ENCODE peak calls at places on chromosomes 7 and 10, in ten cellular contexts. One of them, this sample, is unnamed. For H3K9me3, the result is how much of the 10 kb centered on the place peaks cover.

GRCh38 chr7:24401628-24402593 is 117.9 kb downstream of the NPY start:
- DNase-seq in A549: peak
- DNase-seq in heart left ventricle: no peak
- DNase-seq in suprapubic skin: no peak
- DNase-seq in upper lobe of left lung: no peak
- DNase-seq in tibial nerve: no peak
- DNase-seq in adrenal gland: no peak
- DNase-seq in stomach: no peak
- DNase-seq in IMR-90: peak
- DNase-seq in HCT116: peak
- DNase-seq in this sample: no peak

GRCh38 chr10:92629945-92630344 is 37.0 kb downstream of the KIF11 start:
- DNase-seq in A549: no peak
- DNase-seq in heart left ventricle: no peak
- DNase-seq in suprapubic skin: no peak
- DNase-seq in upper lobe of left lung: no peak
- DNase-seq in tibial nerve: no peak
- DNase-seq in adrenal gland: no peak
- DNase-seq in stomach: no peak
- DNase-seq in IMR-90: no peak
- DNase-seq in HCT116: no peak
- DNase-seq in this sample: no peak

GRCh38 chr7:149774237-149775175 is 1.1 kb upstream of the ZNF467 start:
- DNase-seq in A549: peak
- DNase-seq in heart left ventricle: peak
- DNase-seq in suprapubic skin: no peak
- DNase-seq in upper lobe of left lung: peak
- DNase-seq in tibial nerve: no peak
- DNase-seq in adrenal gland: no peak
- DNase-seq in stomach: no peak
- DNase-seq in IMR-90: no peak
- DNase-seq in HCT116: no peak
- DNase-seq in this sample: peak

GRCh38 chr10:70684841-70685457 is 12.6 kb downstream of the ADAMTS14 start:
- DNase-seq in A549: no peak
- DNase-seq in heart left ventricle: peak
- DNase-seq in suprapubic skin: no peak
- DNase-seq in upper lobe of left lung: no peak
- DNase-seq in tibial nerve: no peak
- DNase-seq in adrenal gland: no peak
- DNase-seq in stomach: no peak
- DNase-seq in IMR-90: no peak
- DNase-seq in HCT116: no peak
- DNase-seq in this sample: no peak

GRCh38 chr7:83849135-83849534 is 200.2 kb upstream of the SEMA3E start:
- DNase-seq in A549: no peak
- DNase-seq in heart left ventricle: no peak
- DNase-seq in suprapubic skin: no peak
- DNase-seq in upper lobe of left lung: no peak
- DNase-seq in tibial nerve: no peak
- DNase-seq in adrenal gland: no peak
- DNase-seq in stomach: no peak
- DNase-seq in IMR-90: no peak
- DNase-seq in HCT116: no peak
- DNase-seq in this sample: no peak

GRCh38 chr10:76727009-76727408 is 910.6 kb downstream of the KCNMA1 start:
- DNase-seq in A549: no peak
- DNase-seq in heart left ventricle: no peak
- DNase-seq in suprapubic skin: no peak
- DNase-seq in upper lobe of left lung: no peak
- DNase-seq in tibial nerve: no peak
- DNase-seq in adrenal gland: no peak
- DNase-seq in stomach: no peak
- DNase-seq in IMR-90: no peak
- DNase-seq in HCT116: no peak
- DNase-seq in this sample: no peak

GRCh38 chr7:129282865-129283264 is 58.0 kb downstream of the AHCYL2 start:
- DNase-seq in A549: no peak
- DNase-seq in heart left ventricle: no peak
- DNase-seq in suprapubic skin: no peak
- DNase-seq in upper lobe of left lung: no peak
- DNase-seq in tibial nerve: no peak
- DNase-seq in adrenal gland: no peak
- DNase-seq in stomach: no peak
- DNase-seq in IMR-90: no peak
- DNase-seq in HCT116: no peak
- DNase-seq in this sample: no peak

GRCh38 chr7:96004598-96004997 is 232.2 kb downstream of the DYNC1I1 start:
- DNase-seq in A549: no peak
- DNase-seq in heart left ventricle: no peak
- DNase-seq in suprapubic skin: no peak
- DNase-seq in upper lobe of left lung: no peak
- DNase-seq in tibial nerve: no peak
- DNase-seq in adrenal gland: no peak
- DNase-seq in stomach: no peak
- DNase-seq in IMR-90: no peak
- DNase-seq in HCT116: no peak
- DNase-seq in this sample: no peak

GRCh38 chr10:60955957-60956425 is 12.0 kb upstream of the RHOBTB1 start:
- DNase-seq in A549: peak
- DNase-seq in heart left ventricle: no peak
- DNase-seq in suprapubic skin: no peak
- DNase-seq in upper lobe of left lung: no peak
- DNase-seq in tibial nerve: no peak
- DNase-seq in adrenal gland: no peak
- DNase-seq in stomach: no peak
- DNase-seq in IMR-90: peak
- DNase-seq in HCT116: no peak
- DNase-seq in this sample: no peak

GRCh38 chr7:115274-115911 is 77.0 kb upstream of the FAM20C start:
- DNase-seq in A549: no peak
- DNase-seq in heart left ventricle: peak
- DNase-seq in suprapubic skin: no peak
- DNase-seq in upper lobe of left lung: peak
- DNase-seq in tibial nerve: no peak
- DNase-seq in adrenal gland: peak
- DNase-seq in stomach: no peak
- DNase-seq in IMR-90: peak
- DNase-seq in HCT116: no peak
- DNase-seq in this sample: no peak

GRCh38 chr7:124550036-124550435 is 215.6 kb downstream of the GPR37 start:
- DNase-seq in A549: no peak
- DNase-seq in heart left ventricle: no peak
- DNase-seq in suprapubic skin: no peak
- DNase-seq in upper lobe of left lung: no peak
- DNase-seq in tibial nerve: no peak
- DNase-seq in adrenal gland: no peak
- DNase-seq in stomach: no peak
- DNase-seq in IMR-90: peak
- DNase-seq in HCT116: no peak
- DNase-seq in this sample: no peak

GRCh38 chr7:144848078-144848477 is 12.2 kb upstream of the TPK1 start:
- DNase-seq in A549: no peak
- DNase-seq in heart left ventricle: no peak
- DNase-seq in suprapubic skin: no peak
- DNase-seq in upper lobe of left lung: no peak
- DNase-seq in tibial nerve: no peak
- DNase-seq in adrenal gland: no peak
- DNase-seq in stomach: no peak
- DNase-seq in IMR-90: no peak
- DNase-seq in HCT116: no peak
- DNase-seq in this sample: no peak

GRCh38 chr10:36341466-36341865 is 699.4 kb upstream of the FZD8 start:
- DNase-seq in A549: no peak
- DNase-seq in heart left ventricle: no peak
- DNase-seq in suprapubic skin: no peak
- DNase-seq in upper lobe of left lung: no peak
- DNase-seq in tibial nerve: no peak
- DNase-seq in adrenal gland: no peak
- DNase-seq in stomach: no peak
- DNase-seq in IMR-90: peak
- DNase-seq in HCT116: no peak
- DNase-seq in this sample: no peak

DNA sequence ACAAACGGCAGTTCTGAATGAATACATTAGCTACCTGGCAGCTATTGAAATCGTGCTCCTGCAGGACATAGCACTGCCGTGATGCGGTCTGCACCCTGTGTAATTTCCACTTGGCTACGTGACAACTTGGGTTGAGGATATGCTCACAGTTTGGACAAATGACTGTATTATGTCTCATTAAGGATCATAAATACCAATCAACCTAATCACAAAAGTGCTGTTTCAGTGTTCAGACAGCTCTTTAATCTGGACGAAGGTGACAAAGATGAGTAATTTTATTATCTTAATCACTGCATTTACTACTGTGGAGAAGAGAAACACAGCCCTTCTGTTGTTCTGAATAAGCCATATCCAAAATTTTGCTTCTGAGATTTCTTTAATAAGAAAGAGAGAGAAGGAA is 210.8 kb upstream of the PFKP start:
- DNase-seq in A549: no peak
- DNase-seq in heart left ventricle: no peak
- DNase-seq in suprapubic skin: no peak
- DNase-seq in upper lobe of left lung: no peak
- DNase-seq in tibial nerve: no peak
- DNase-seq in adrenal gland: no peak
- DNase-seq in stomach: no peak
- DNase-seq in IMR-90: no peak
- DNase-seq in HCT116: no peak
- DNase-seq in this sample: no peak
- H3K4me3 ChIP-seq in A549: no peak
- H3K4me3 ChIP-seq in heart left ventricle: no peak
- H3K4me3 ChIP-seq in suprapubic skin: no peak
- H3K4me3 ChIP-seq in upper lobe of left lung: no peak
- H3K4me3 ChIP-seq in tibial nerve: no peak
- H3K4me3 ChIP-seq in adrenal gland: no peak
- H3K4me3 ChIP-seq in stomach: no peak
- H3K4me3 ChIP-seq in IMR-90: no peak
- H3K4me3 ChIP-seq in HCT116: no peak
- H3K4me3 ChIP-seq in this sample: no peak

DNA sequence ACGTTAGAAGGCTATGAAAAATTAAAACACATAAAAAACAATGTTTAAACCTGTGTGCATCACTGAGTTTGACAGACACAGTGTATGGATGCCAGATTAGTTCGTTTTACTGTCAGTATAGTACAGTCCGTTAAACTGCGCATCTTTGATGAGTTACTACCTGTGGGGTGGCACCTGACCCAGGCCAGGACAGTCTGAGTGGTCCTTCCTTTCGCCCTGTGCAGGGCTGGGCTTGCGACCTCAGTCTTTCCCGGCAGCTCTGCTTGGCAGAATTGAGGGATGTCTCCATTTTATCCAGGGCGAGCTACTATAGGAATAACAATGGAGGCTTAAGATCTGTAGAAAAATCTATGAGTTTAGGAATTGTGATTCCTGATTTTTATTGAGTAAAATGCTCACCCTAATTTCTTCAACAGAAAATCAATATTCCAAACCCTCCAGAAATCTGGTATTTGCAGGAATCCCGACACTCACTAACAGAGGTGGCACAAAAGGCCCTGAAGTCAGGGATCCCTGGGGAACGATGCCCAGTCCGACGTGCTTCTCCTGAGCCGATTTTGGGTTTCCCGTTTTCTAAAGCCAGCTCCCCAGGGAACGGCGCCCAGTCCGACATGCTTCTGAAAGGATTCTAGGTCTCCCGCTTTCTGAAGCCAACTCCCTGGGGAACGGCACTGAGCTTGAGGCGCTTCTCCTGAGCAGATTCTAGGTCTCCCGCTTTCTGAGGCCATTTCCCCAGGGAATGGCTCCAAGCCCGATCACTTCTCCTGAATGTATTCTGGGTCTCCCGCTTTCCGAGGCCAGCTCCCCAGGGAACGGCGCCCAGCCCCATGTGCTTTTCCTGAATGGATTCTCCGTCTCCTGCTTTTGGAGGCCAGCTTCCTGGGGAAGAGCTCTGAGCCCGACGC is 377.6 kb downstream of the DNAJB6 start:
- DNase-seq in A549: no peak
- DNase-seq in heart left ventricle: no peak
- DNase-seq in suprapubic skin: no peak
- DNase-seq in upper lobe of left lung: peak
- DNase-seq in tibial nerve: no peak
- DNase-seq in adrenal gland: no peak
- DNase-seq in stomach: no peak
- DNase-seq in IMR-90: no peak
- DNase-seq in HCT116: no peak
- DNase-seq in this sample: no peak
- H3K9me3 ChIP-seq in A549: under half
- H3K9me3 ChIP-seq in heart left ventricle: under half
- H3K9me3 ChIP-seq in suprapubic skin: under half
- H3K9me3 ChIP-seq in upper lobe of left lung: under half
- H3K9me3 ChIP-seq in tibial nerve: under half
- H3K9me3 ChIP-seq in adrenal gland: under half
- H3K9me3 ChIP-seq in stomach: under half
- H3K9me3 ChIP-seq in IMR-90: half or more
- H3K9me3 ChIP-seq in HCT116: under half
- H3K9me3 ChIP-seq in this sample: under half

GRCh38 chr7:28853834-28854749 is 104.0 kb downstream of the TRIL start:
- DNase-seq in A549: peak
- DNase-seq in heart left ventricle: peak
- DNase-seq in suprapubic skin: peak
- DNase-seq in upper lobe of left lung: peak
- DNase-seq in tibial nerve: peak
- DNase-seq in adrenal gland: peak
- DNase-seq in stomach: peak
- DNase-seq in IMR-90: peak
- DNase-seq in HCT116: peak
- DNase-seq in this sample: peak
- TF ChIP-seq POLR2A in A549: no peak
- TF ChIP-seq POLR2A in heart left ventricle: no peak
- TF ChIP-seq POLR2A in suprapubic skin: no peak
- TF ChIP-seq POLR2A in upper lobe of left lung: no peak
- TF ChIP-seq POLR2A in tibial nerve: no peak
- TF ChIP-seq POLR2A in adrenal gland: no peak
- TF ChIP-seq POLR2A in stomach: no peak
- TF ChIP-seq POLR2A in IMR-90: no peak
- TF ChIP-seq POLR2A in HCT116: no peak
- TF ChIP-seq POLR2A in this sample: no peak

DNA sequence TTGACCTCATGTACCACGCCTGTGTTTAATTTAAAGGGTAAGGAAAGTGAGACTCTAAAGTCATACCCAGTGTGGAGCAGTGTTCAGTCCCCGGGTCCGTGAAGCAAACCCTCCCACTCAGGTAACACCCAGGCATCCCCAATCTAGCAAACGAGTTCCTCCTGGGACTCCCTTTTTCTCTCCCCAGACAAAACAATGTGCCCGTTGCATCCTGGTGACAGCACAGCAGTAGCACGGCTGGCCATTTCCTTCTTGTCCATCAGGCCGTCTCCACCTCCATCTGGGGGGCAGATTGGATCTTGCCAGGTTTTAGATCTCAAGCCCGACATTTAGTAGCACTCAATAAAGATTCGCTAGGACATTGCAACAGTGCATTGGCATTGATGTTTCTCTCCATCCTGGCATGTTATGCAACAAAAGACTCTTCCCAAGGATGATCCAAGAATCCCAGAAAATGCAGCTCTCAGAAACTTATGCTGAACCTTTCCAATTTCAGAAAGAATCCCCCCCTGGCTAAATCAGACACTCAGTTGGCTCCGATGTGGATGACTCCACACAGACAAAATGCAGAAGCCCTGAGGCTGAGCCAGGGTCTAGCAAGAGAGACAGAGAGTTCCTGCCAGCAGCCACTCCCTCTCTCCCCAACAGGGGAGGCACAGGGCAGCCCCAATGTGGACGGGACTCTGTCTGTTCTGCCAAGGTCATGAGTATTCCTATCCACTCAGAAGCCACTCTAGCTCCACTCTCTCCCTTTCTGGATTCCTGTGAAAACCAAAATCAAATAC is 274.5 kb upstream of the MGMT start:
- DNase-seq in A549: no peak
- DNase-seq in heart left ventricle: peak
- DNase-seq in suprapubic skin: peak
- DNase-seq in upper lobe of left lung: no peak
- DNase-seq in tibial nerve: peak
- DNase-seq in adrenal gland: no peak
- DNase-seq in stomach: no peak
- DNase-seq in IMR-90: no peak
- DNase-seq in HCT116: no peak
- DNase-seq in this sample: no peak
- H3K4me3 ChIP-seq in A549: no peak
- H3K4me3 ChIP-seq in heart left ventricle: no peak
- H3K4me3 ChIP-seq in suprapubic skin: no peak
- H3K4me3 ChIP-seq in upper lobe of left lung: no peak
- H3K4me3 ChIP-seq in tibial nerve: no peak
- H3K4me3 ChIP-seq in adrenal gland: no peak
- H3K4me3 ChIP-seq in stomach: no peak
- H3K4me3 ChIP-seq in IMR-90: no peak
- H3K4me3 ChIP-seq in HCT116: no peak
- H3K4me3 ChIP-seq in this sample: no peak

This sample was measured in transverse colon.